ENCODE peak calls at places on chromosomes 12 and 14, in four cellular contexts. M, D, P and C are unnamed samples.

GRCh38 chr12:106863185-106863584 is 88.7 kb downstream of the RIC8B start:
- DNase-seq in M (no peak), D (no peak), P (no peak), C (no peak)

GRCh38 chr12:57241556-57242310 is 9.3 kb downstream of the STAC3 start:
- DNase-seq in D (no peak), P (no peak), M (no peak), C (no peak)

GRCh38 chr12:124233041-124233836 is 61.7 kb upstream of the RFLNA start:
- DNase-seq in M (no peak), P (no peak), D (no peak), C (no peak)

GRCh38 chr12:12941450-12942350 is 10.3 kb downstream of the GPRC5D start:
- DNase-seq in M (no peak), D (no peak), P (no peak), C (no peak)

GRCh38 chr14:64409509-64409908 is 21.4 kb downstream of the MTHFD1 start:
- DNase-seq in P (no peak), M (no peak), D (no peak), C (no peak)

GRCh38 chr12:48118491-48118890 is 673 bp upstream of the PFKM start:
- DNase-seq in D (peak), M (no peak), P (no peak), C (no peak)

GRCh38 chr12:85280984-85281946 is 1.2 kb downstream of the ALX1 start:
- DNase-seq in P (no peak), M (no peak), D (peak), C (no peak)

GRCh38 chr12:108653082-108653516 is 19.4 kb upstream of the SELPLG start:
- DNase-seq in D (no peak), P (no peak), M (no peak), C (no peak)

GRCh38 chr14:68873379-68873778 is 80.5 kb upstream of the ZFP36L1 start:
- DNase-seq in P (no peak), M (no peak), D (no peak), C (no peak)

GRCh38 chr12:92144631-92145480 is 790 bp downstream of the BTG1 start:
- DNase-seq in M (peak), D (peak), P (no peak), C (peak)

GRCh38 chr14:86722612-86723253 is 1192.8 kb downstream of the FLRT2 start:
- DNase-seq in P (no peak), D (no peak), M (no peak), C (no peak)

GRCh38 chr14:75631453-75631831 is 29.2 kb downstream of the ERG28 start:
- DNase-seq in P (no peak), D (no peak), M (no peak), C (no peak)

GRCh38 chr12:63068857-63069442 is 82.1 kb downstream of the AVPR1A start:
- DNase-seq in M (no peak), D (peak), P (no peak), C (peak)

GRCh38 chr12:88703790-88704189 is 123.5 kb upstream of the KITLG start:
- DNase-seq in M (no peak), P (no peak), D (no peak), C (no peak)

GRCh38 chr12:54215990-54216579 is 27.3 kb upstream of the SMUG1 start:
- DNase-seq in P (no peak), D (peak), M (no peak), C (no peak)